ENCODE peak calls at places on chromosomes 1 and 21, in six cellular contexts. K, L, H, T, E and M are unnamed samples.

GRCh38 chr1:175195281-175195680 is 2.7 kb upstream of the KIAA0040 start:
- DNase-seq in K (no peak), L (no peak), H (no peak), T (no peak), E (no peak), M (no peak)

GRCh38 chr21:14771587-14771986 is 225.5 kb upstream of the SAMSN1 start:
- DNase-seq in K (no peak), L (no peak), H (no peak), T (no peak), E (no peak), M (no peak)

GRCh38 chr1:53246261-53247134 is 8.2 kb upstream of the MAGOH start:
- DNase-seq in K (peak), L (peak), H (no peak), T (no peak), E (no peak), M (no peak)

GRCh38 chr1:203046984-203047630 is 20.8 kb downstream of the PPFIA4 start:
- DNase-seq in K (peak), L (peak), H (no peak), T (no peak), E (no peak), M (no peak)

GRCh38 chr1:241675983-241676382 is 23.9 kb downstream of the WDR64 start:
- DNase-seq in K (no peak), L (no peak), H (no peak), T (no peak), E (no peak), M (no peak)

GRCh38 chr21:44370771-44371410 is 17.5 kb downstream of the TRPM2 start:
- DNase-seq in K (no peak), L (no peak), H (no peak), T (no peak), E (no peak), M (no peak)

GRCh38 chr1:171486048-171486519 is 754 bp downstream of the PRRC2C start:
- DNase-seq in K (peak), L (peak), H (peak), T (no peak), E (no peak), M (peak)

GRCh38 chr1:242629396-242629795 is 104.9 kb upstream of the PLD5 start:
- DNase-seq in K (no peak), L (no peak), H (no peak), T (no peak), E (no peak), M (no peak)

GRCh38 chr1:226781937-226782609 is 43.0 kb upstream of the ITPKB start:
- DNase-seq in K (no peak), L (no peak), H (no peak), T (no peak), E (no peak), M (no peak)

GRCh38 chr1:16014509-16015482 is 3.0 kb downstream of the HSPB7 start:
- DNase-seq in K (no peak), L (no peak), H (no peak), T (no peak), E (no peak), M (no peak)

GRCh38 chr1:82503805-82504204 is 703.1 kb downstream of the ADGRL2 start:
- DNase-seq in K (no peak), L (no peak), H (no peak), T (no peak), E (no peak), M (no peak)

GRCh38 chr1:33709174-33709573 is 154.7 kb upstream of the HMGB4 start:
- DNase-seq in K (no peak), L (no peak), H (no peak), T (no peak), E (no peak), M (no peak)

GRCh38 chr1:15684468-15685283 is 556 bp downstream of the PLEKHM2 start:
- DNase-seq in K (peak), L (no peak), H (peak), T (peak), E (no peak), M (peak)

GRCh38 chr1:6248798-6249731 is 5.1 kb downstream of the HES3 start:
- DNase-seq in K (no peak), L (no peak), H (no peak), T (peak), E (no peak), M (no peak)

GRCh38 chr1:181936269-181936668 is 125.2 kb downstream of the ZNF648 start:
- DNase-seq in K (no peak), L (no peak), H (no peak), T (no peak), E (no peak), M (no peak)

GRCh38 chr1:40646385-40646784 is 19.1 kb downstream of the RIMS3 start:
- DNase-seq in K (peak), L (peak), H (no peak), T (no peak), E (no peak), M (no peak)

GRCh38 chr1:101260531-101260930 is 23.7 kb downstream of the S1PR1 start:
- DNase-seq in K (no peak), L (peak), H (no peak), T (no peak), E (no peak), M (no peak)

GRCh38 chr1:67347688-67348472 is 40.2 kb downstream of the IL12RB2 start:
- DNase-seq in K (peak), L (peak), H (peak), T (peak), E (peak), M (peak)

GRCh38 chr1:40899230-40899870 is 37.2 kb upstream of the CITED4 start:
- DNase-seq in K (no peak), L (no peak), H (no peak), T (peak), E (no peak), M (peak)

GRCh38 chr1:46183119-46183842 is 7.0 kb upstream of the P3R3URF start:
- DNase-seq in K (peak), L (peak), H (no peak), T (peak), E (no peak), M (no peak)

GRCh38 chr1:240998024-240998423 is 359.0 kb downstream of the RGS7 start:
- DNase-seq in K (peak), L (no peak), H (no peak), T (no peak), E (no peak), M (no peak)

GRCh38 chr21:26057488-26058170 is 112.9 kb downstream of the APP start:
- DNase-seq in K (no peak), L (no peak), H (no peak), T (no peak), E (no peak), M (no peak)

GRCh38 chr1:209368864-209369598 is 214.5 kb upstream of the CAMK1G start:
- DNase-seq in K (no peak), L (peak), H (no peak), T (no peak), E (no peak), M (no peak)
- H2BK5ac ChIP-seq in K (no peak), L (peak), H (no peak), T (no peak), E (no peak), M (no peak)

GRCh38 chr1:228751360-228752098 is 16.2 kb downstream of the RHOU start:
- DNase-seq in K (no peak), L (no peak), H (no peak), T (no peak), E (no peak), M (no peak)

GRCh38 chr1:228749765-228750164 is 14.5 kb downstream of the RHOU start:
- DNase-seq in K (no peak), L (no peak), H (no peak), T (no peak), E (no peak), M (no peak)

GRCh38 chr1:228752604-228753132 is 17.4 kb downstream of the RHOU start:
- DNase-seq in K (no peak), L (no peak), H (no peak), T (no peak), E (no peak), M (no peak)

GRCh38 chr1:228753236-228753741 is 18.0 kb downstream of the RHOU start:
- DNase-seq in K (no peak), L (no peak), H (no peak), T (no peak), E (no peak), M (no peak)

GRCh38 chr1:228750915-228751314 is 15.6 kb downstream of the RHOU start:
- DNase-seq in K (no peak), L (no peak), H (no peak), T (no peak), E (no peak), M (no peak)
- H2BK15ac ChIP-seq in K (no peak), L (no peak), H (no peak), T (no peak), E (no peak), M (no peak)

GRCh38 chr1:230083053-230083452 is 16.0 kb downstream of the GALNT2 start:
- DNase-seq in K (no peak), L (no peak), H (no peak), T (no peak), E (no peak), M (no peak)
- H3K9ac ChIP-seq in K (no peak), L (no peak), H (no peak), T (no peak), E (no peak), M (no peak)

GRCh38 chr1:215569987-215570824 is 3.1 kb downstream of the KCTD3 start:
- DNase-seq in K (no peak), L (peak), H (no peak), T (no peak), E (no peak), M (no peak)

GRCh38 chr1:215566556-215567490 is at the start of gene KCTD3:
- DNase-seq in K (peak), L (peak), H (peak), T (peak), E (no peak), M (peak)

GRCh38 chr1:215568287-215568692 is 1.2 kb downstream of the KCTD3 start:
- DNase-seq in K (peak), L (peak), H (peak), T (no peak), E (no peak), M (no peak)

GRCh38 chr1:215567491-215568286 is 585 bp downstream of the KCTD3 start:
- DNase-seq in K (peak), L (peak), H (peak), T (peak), E (no peak), M (peak)
- H2BK5ac ChIP-seq in K (peak), L (peak), H (peak), T (no peak), E (peak), M (peak)

DNA sequence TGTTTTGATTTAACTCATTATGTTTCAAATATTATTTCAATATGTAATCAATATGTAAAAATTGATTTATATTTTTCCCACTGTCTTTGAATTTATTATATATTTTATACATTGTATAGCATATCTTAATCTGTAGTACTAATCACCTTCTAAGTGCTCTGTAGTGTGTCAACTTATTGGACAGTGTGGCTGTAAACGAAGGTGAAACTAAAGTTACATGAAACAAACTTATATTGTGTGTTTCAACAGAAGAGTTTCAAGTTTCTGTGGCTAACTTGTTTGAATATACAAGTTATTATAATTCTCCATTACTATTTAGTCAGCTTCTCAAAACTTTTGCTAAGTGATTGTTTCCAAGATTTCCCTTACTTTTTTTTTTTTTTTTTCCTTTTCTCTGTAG is 175.8 kb downstream of the DHRS3 start:
- DNase-seq in K (no peak), L (no peak), H (no peak), T (no peak), E (no peak), M (no peak)
- H2BK15ac ChIP-seq in K (no peak), L (no peak), H (no peak), T (no peak), E (no peak), M (no peak)

GRCh38 chr1:55140137-55140536 is 75.0 kb downstream of the USP24 start:
- DNase-seq in K (no peak), L (no peak), H (no peak), T (no peak), E (no peak), M (no peak)

GRCh38 chr1:55140546-55140983 is 74.6 kb downstream of the USP24 start:
- DNase-seq in K (peak), L (peak), H (peak), T (peak), E (no peak), M (peak)

GRCh38 chr1:55138740-55139283 is 76.4 kb downstream of the USP24 start:
- DNase-seq in K (no peak), L (no peak), H (no peak), T (no peak), E (no peak), M (no peak)

GRCh38 chr1:55143686-55144085 is 71.5 kb downstream of the USP24 start:
- DNase-seq in K (no peak), L (no peak), H (no peak), T (peak), E (peak), M (peak)

GRCh38 chr1:55141295-55141893 is 73.8 kb downstream of the USP24 start:
- DNase-seq in K (no peak), L (no peak), H (no peak), T (no peak), E (no peak), M (no peak)
- H3K9ac ChIP-seq in K (peak), L (no peak), H (no peak), T (no peak), E (no peak), M (no peak)

GRCh38 chr1:9292361-9293240 is at the start of gene SPSB1:
- DNase-seq in K (peak), L (peak), H (peak), T (peak), E (no peak), M (peak)

GRCh38 chr1:9293512-9294439 is 1.1 kb downstream of the SPSB1 start:
- DNase-seq in K (peak), L (peak), H (no peak), T (no peak), E (no peak), M (peak)

GRCh38 chr1:9291914-9292360 is 757 bp upstream of the SPSB1 start:
- DNase-seq in K (peak), L (peak), H (peak), T (no peak), E (no peak), M (peak)

GRCh38 chr1:9294440-9294773 is 1.7 kb downstream of the SPSB1 start:
- DNase-seq in K (peak), L (peak), H (no peak), T (no peak), E (no peak), M (no peak)

DNA sequence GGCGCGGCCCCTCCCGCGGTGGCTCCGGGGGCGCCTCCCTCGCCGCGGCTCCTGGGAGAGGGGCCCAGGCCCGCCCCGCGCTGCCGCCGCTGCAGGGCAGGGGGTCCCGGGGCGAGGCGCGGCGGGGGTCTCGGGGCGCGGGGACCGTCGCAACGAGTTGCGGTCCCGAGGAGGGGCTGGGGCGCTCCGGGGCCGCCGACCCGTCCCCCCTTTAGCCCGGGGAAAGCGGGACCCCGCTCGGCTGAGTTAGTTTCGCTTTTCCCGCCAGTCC is 482 bp downstream of the SPSB1 start:
- DNase-seq in K (no peak), L (no peak), H (no peak), T (no peak), E (no peak), M (no peak)
- H2BK5ac ChIP-seq in K (no peak), L (peak), H (no peak), T (no peak), E (no peak), M (no peak)